ENCODE peak calls at places on chromosomes 16 and 17, in eight cellular contexts. Q is transverse colon, K is GM23338, G is H9, A is SK-N-SH, W is left ventricle myocardium inferior, L is heart left ventricle, N is heart right ventricle. X is an unnamed sample. For H3K27me3 and H3K4me1, the result is how much of the 10 kb centered on the place peaks cover.

GRCh38 chr16:3215601-3216262 is 19.2 kb downstream of the ZNF200 start:
- DNase-seq in Q (no peak), K (no peak), G (no peak), A (no peak), W (no peak), L (no peak), N (no peak), X (no peak)

GRCh38 chr17:68792873-68793272 is 162.3 kb downstream of the ABCA8 start:
- DNase-seq in Q (no peak), K (no peak), G (no peak), A (no peak), W (no peak), L (no peak), N (no peak), X (no peak)

GRCh38 chr17:21357696-21358095 is 18.5 kb upstream of the KCNJ12 start:
- DNase-seq in Q (no peak), K (no peak), G (no peak), A (no peak), W (no peak), L (no peak), N (no peak), X (no peak)

GRCh38 chr16:89478576-89479221 is 11.7 kb downstream of the ANKRD11 start:
- DNase-seq in Q (no peak), K (no peak), G (no peak), A (no peak), W (no peak), L (no peak), N (no peak), X (no peak)

GRCh38 chr16:31090540-31090939 is 1.8 kb upstream of the PRSS53 start:
- DNase-seq in Q (no peak), K (no peak), G (no peak), A (no peak), W (no peak), L (peak), N (no peak), X (no peak)

GRCh38 chr17:9050801-9051401 is 29.6 kb downstream of the NTN1 start:
- DNase-seq in Q (no peak), K (peak), G (peak), A (no peak), W (no peak), L (no peak), N (no peak), X (no peak)

GRCh38 chr17:12667299-12667958 is 1.7 kb downstream of the MYOCD start:
- DNase-seq in Q (peak), K (peak), G (peak), A (peak), W (no peak), L (peak), N (no peak), X (peak)

GRCh38 chr16:30699615-30700099 is 686 bp downstream of the SRCAP start:
- DNase-seq in Q (no peak), K (no peak), G (no peak), A (no peak), W (no peak), L (no peak), N (no peak), X (no peak)

GRCh38 chr16:51146256-51146924 is 4.7 kb downstream of the SALL1 start:
- DNase-seq in Q (no peak), K (no peak), G (no peak), A (peak), W (no peak), L (no peak), N (no peak), X (peak)

GRCh38 chr16:23678430-23679273 is at the start of gene PLK1:
- DNase-seq in Q (peak), K (peak), G (peak), A (peak), W (peak), L (peak), N (peak), X (peak)

GRCh38 chr17:48504953-48505352 is 25.9 kb downstream of the HOXB1 start:
- DNase-seq in Q (no peak), K (no peak), G (no peak), A (no peak), W (no peak), L (no peak), N (no peak), X (no peak)
- H3K27me3 ChIP-seq in Q (under half), K (under half), G (under half), A (half or more), W (half or more), L (half or more), N (half or more), X (under half)

GRCh38 chr16:87840462-87840978 is 28.8 kb downstream of the SLC7A5 start:
- DNase-seq in Q (no peak), K (no peak), G (no peak), A (no peak), W (no peak), L (peak), N (no peak), X (no peak)
- TF ChIP-seq CTCF in Q (no peak), K (peak), G (no peak), A (no peak), W (no peak), L (no peak), N (no peak), X (no peak)

DNA sequence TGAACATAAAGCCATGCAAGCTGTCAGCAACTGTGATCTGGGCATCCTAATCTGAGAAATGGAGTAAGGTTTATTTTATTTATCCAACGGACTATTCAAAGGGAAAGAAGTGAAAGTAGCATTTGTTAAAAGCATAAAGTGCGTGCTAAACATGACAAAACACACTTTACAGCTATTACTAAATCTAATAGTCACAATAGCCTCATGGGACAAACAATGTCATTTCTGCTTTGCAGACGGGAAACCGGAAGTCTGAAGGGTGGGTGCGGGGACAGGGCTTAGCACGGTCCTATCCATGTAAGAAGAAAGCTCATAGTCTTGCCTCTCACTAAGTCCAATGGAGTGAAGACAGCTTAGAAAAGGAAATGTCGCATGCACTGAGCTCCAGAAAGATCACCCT is 228.5 kb downstream of the CDH11 start:
- DNase-seq in Q (no peak), K (no peak), G (no peak), A (no peak), W (no peak), L (peak), N (no peak), X (no peak)
- H3K4me1 ChIP-seq in Q (under half), K (under half), G (under half), A (under half), W (under half), L (under half), N (under half), X (under half)

DNA sequence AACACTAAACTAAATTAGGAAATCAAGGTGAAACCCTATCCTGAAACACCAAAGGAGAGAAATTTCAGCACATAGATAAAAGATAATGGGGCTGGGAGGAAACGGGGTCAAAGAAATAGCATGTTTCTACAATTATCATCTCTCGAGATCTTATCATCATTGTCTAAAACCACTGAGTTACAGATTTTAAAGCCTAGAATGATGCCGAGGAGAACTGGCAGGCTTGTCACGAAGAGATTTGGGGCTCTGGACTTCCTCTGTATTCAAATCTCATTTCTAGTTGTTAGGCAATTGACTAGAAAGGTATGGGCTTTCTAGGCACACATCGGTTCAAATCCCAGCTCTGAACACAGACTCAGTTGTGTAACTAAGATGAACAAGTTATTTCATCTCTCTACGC is 9.3 kb downstream of the PDZD9 start:
- DNase-seq in Q (no peak), K (no peak), G (no peak), A (no peak), W (no peak), L (no peak), N (no peak), X (no peak)
- H3K27me3 ChIP-seq in Q (under half), K (under half), G (under half), A (under half), W (under half), L (under half), N (under half), X (under half)

GRCh38 chr16:78048319-78048718 is 26.0 kb downstream of the CLEC3A start:
- DNase-seq in Q (no peak), K (no peak), G (no peak), A (no peak), W (no peak), L (no peak), N (no peak), X (no peak)

GRCh38 chr16:78040396-78040795 is 18.0 kb downstream of the CLEC3A start:
- DNase-seq in Q (no peak), K (no peak), G (no peak), A (no peak), W (no peak), L (no peak), N (no peak), X (no peak)

GRCh38 chr16:78045865-78046581 is 23.7 kb downstream of the CLEC3A start:
- DNase-seq in Q (peak), K (peak), G (peak), A (peak), W (peak), L (peak), N (peak), X (peak)
- TF ChIP-seq CTCF in Q (no peak), K (no peak), G (peak), A (no peak), W (no peak), L (no peak), N (no peak), X (no peak)

DNA sequence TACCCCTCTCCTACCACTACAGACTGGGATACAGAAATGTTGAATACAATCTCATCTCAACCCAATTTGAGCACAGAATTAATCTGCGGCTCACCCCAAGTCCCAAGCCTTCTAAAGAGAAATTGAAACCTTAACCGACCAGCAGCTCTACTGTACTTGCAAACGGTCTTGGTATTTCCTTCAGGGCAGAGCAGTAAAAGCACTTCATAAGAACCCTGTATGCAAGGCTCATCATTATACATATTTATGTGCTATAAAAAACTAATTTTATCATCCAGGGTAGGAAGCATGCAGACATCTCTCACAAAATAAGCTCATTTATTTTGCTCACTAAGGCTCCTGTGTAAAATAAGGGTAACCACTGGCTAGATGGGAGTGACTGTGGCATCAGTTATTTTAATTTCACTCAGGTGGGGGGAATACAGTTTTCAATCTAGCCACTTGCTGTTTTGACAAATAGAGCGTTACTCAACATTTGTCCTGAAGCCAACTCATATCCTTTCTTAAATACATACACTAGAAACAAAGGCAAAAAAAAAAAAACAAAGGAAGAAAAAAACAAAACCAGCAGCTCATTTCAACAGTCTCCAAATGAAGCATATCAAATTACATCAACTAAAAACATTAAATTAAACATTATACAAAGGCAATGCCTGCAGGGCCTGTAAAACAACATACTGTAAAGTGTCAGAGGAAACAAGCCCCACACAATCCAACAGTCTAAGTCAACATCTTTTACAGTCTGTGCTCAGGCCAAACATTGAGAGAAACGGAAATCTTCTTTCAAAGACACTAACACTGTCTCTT is 65.0 kb downstream of the PARN start:
- DNase-seq in Q (no peak), K (no peak), G (no peak), A (no peak), W (no peak), L (no peak), N (no peak), X (peak)
- H3K4me1 ChIP-seq in Q (half or more), K (under half), G (under half), A (under half), W (under half), L (under half), N (under half), X (under half)

DNA sequence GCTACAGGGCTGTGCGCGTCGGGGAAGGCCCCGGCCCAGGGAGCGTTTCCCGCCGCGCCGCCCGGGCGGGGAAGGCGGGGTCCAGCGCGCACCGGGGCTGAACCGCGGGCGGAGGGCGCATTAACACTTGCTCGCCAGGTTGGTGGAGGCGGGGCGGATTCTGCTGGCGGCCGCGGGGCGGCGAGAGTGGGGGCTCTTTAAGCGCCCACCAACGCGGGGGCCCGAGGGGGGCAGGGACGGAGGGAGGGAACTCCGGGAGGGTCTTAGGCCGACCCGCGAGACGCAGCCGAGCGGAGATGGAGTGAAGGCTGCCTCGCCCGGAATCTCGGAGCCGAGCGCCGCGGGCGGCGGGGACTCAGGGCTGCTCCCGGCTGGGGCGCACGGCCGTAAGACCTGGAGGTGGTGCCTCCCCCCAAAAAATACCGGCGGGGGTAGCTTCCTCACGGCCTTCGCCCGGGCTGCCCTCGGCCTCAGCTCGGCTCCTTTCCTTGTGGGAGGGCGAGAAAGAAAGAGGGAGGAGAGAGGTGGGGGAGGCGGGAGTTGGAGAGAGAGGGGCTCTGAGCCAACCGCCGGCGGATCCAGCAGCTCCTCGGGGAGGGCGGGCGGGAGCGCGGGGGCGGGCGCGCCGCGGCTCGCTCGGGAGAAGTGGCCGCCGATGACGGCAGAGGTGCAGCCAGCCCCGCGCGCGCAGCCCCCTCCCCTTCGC is 415 bp upstream of the FOXF1 start:
- DNase-seq in Q (peak), K (peak), G (peak), A (no peak), W (peak), L (no peak), N (peak), X (peak)
- H3K27me3 ChIP-seq in Q (half or more), K (half or more), G (half or more), A (half or more), W (half or more), L (half or more), N (half or more), X (half or more)

GRCh38 chr17:37358830-37359681 is 16.7 kb upstream of the C17orf78 start:
- DNase-seq in Q (peak), K (peak), G (peak), A (peak), W (peak), L (peak), N (peak), X (peak)
- TF ChIP-seq CTCF in Q (peak), K (no peak), G (peak), A (peak), W (peak), L (peak), N (peak), X (no peak)